ENCODE peak calls at places on chromosome 15, in seven cellular contexts. D is iris pigment epithelial cell; J is stromal cell of bone marrow; H is Jurkat, Clone E6-1; S is kidney tubule cell; Q is A549; V is heart left ventricle. U is an unnamed sample.

GRCh38 chr15:51160484-51160883 is 65.8 kb upstream of the TNFAIP8L3 start:
- DNase-seq in D (no peak), J (no peak), H (no peak), S (no peak), Q (no peak), V (no peak), U (no peak)

GRCh38 chr15:68217341-68217740 is 12.2 kb downstream of the CLN6 start:
- DNase-seq in D (no peak), J (no peak), H (no peak), S (no peak), Q (no peak), V (peak; percentile 2), U (no peak)

GRCh38 chr15:82737975-82738374 is 28.3 kb upstream of the AP3B2 start:
- DNase-seq in D (peak; percentile 22), J (no peak), H (no peak), S (no peak), Q (peak; percentile 34), V (no peak), U (peak; percentile 48)

GRCh38 chr15:74028646-74029045 is 34.1 kb downstream of the PML start:
- DNase-seq in D (no peak), J (no peak), H (no peak), S (no peak), Q (no peak), V (no peak), U (no peak)

GRCh38 chr15:63939531-63940130 is 105.9 kb upstream of the HERC1 start:
- DNase-seq in D (peak; percentile 97), J (no peak), H (no peak), S (peak; percentile 51), Q (no peak), V (peak; percentile 77), U (no peak)

GRCh38 chr15:43776718-43777292 is at the start of gene ELL3:
- DNase-seq in D (peak; percentile 63), J (peak; percentile 44), H (peak; percentile 54), S (peak; percentile 85), Q (peak; percentile 69), V (peak; percentile 78), U (peak; percentile 83)

GRCh38 chr15:38853608-38854007 is 289.0 kb upstream of the RASGRP1 start:
- DNase-seq in D (peak; percentile 67), J (no peak), H (peak; percentile 37), S (peak; percentile 23), Q (peak; percentile 42), V (no peak), U (peak; percentile 36)

GRCh38 chr15:42080585-42081462 is 13.5 kb downstream of the PLA2G4D start:
- DNase-seq in D (no peak), J (no peak), H (no peak), S (no peak), Q (no peak), V (no peak), U (no peak)

GRCh38 chr15:80849308-80849707 is 70.1 kb downstream of the CEMIP start:
- DNase-seq in D (peak; percentile 93), J (peak; percentile 94), H (no peak), S (peak; percentile 95), Q (peak; percentile 41), V (no peak), U (peak; percentile 93)

GRCh38 chr15:74130089-74130848 is at the start of gene ISLR2:
- DNase-seq in D (no peak), J (no peak), H (no peak), S (no peak), Q (no peak), V (no peak), U (no peak)

GRCh38 chr15:37891754-37892368 is 42.6 kb upstream of the TMCO5A start:
- DNase-seq in D (peak; percentile 75), J (peak; percentile 28), H (peak; percentile 35), S (peak; percentile 64), Q (peak; percentile 33), V (no peak), U (peak; percentile 72)

GRCh38 chr15:91408476-91409076 is 308.5 kb downstream of the SV2B start:
- DNase-seq in D (no peak), J (no peak), H (no peak), S (peak; percentile 90), Q (no peak), V (peak; percentile 40), U (no peak)

GRCh38 chr15:77905301-77905920 is 172.1 kb downstream of the TBC1D2B start:
- DNase-seq in D (no peak), J (no peak), H (no peak), S (no peak), Q (no peak), V (no peak), U (no peak)

GRCh38 chr15:39623550-39623931 is 42.7 kb downstream of the THBS1 start:
- DNase-seq in D (no peak), J (no peak), H (peak; percentile 68), S (no peak), Q (no peak), V (no peak), U (no peak)

GRCh38 chr15:35548435-35548834 is 2.5 kb upstream of the DPH6 start:
- DNase-seq in D (peak; percentile 10), J (no peak), H (no peak), S (no peak), Q (no peak), V (no peak), U (no peak)

GRCh38 chr15:89155656-89156055 is 65.7 kb downstream of the RLBP1 start:
- DNase-seq in D (no peak), J (no peak), H (no peak), S (no peak), Q (no peak), V (peak; percentile 44), U (no peak)

GRCh38 chr15:51283026-51283425 is 55.4 kb downstream of the CYP19A1 start:
- DNase-seq in D (no peak), J (no peak), H (no peak), S (no peak), Q (no peak), V (no peak), U (no peak)

GRCh38 chr15:42193383-42193782 is 14.7 kb downstream of the VPS39 start:
- DNase-seq in D (no peak), J (no peak), H (no peak), S (no peak), Q (no peak), V (no peak), U (no peak)

GRCh38 chr15:88018865-88019626 is 237.5 kb downstream of the NTRK3 start:
- DNase-seq in D (peak; percentile 13), J (peak; percentile 32), H (no peak), S (peak; percentile 47), Q (no peak), V (no peak), U (no peak)

GRCh38 chr15:20344601-20345400 is 196.8 kb downstream of the GOLGA6L6 start:
- DNase-seq in D (no peak), J (no peak), H (no peak), S (no peak), Q (peak; percentile 6), V (no peak), U (no peak)

U was measured in PC-3.